ENCODE peak calls at places on chromosomes 5 and 9, in seven cellular contexts. One of them, this sample, is unnamed.
A peak's percentile ranks its signal among the peaks of the same experiment; 100 is the strongest.

GRCh38 chr5:179273074-179273435 is 72.2 kb downstream of the ADAMTS2 start:
- DNase-seq in WERI-Rb-1: no peak
- DNase-seq in colonic mucosa: no peak
- DNase-seq in HCT116: no peak
- DNase-seq in GM12865: no peak
- DNase-seq in MCF 10A: no peak
- DNase-seq in astrocyte of the spinal cord: no peak
- DNase-seq in this sample: no peak

GRCh38 chr9:20728493-20729220 is 44.6 kb downstream of the FOCAD start:
- DNase-seq in HCT116: no peak
- DNase-seq in astrocyte of the spinal cord: peak; percentile 39
- DNase-seq in colonic mucosa: peak; percentile 24
- DNase-seq in WERI-Rb-1: no peak
- DNase-seq in GM12865: no peak
- DNase-seq in MCF 10A: peak; percentile 53
- DNase-seq in this sample: no peak

GRCh38 chr5:176742246-176743105 is 67.9 kb upstream of the UNC5A start:
- DNase-seq in WERI-Rb-1: no peak
- DNase-seq in MCF 10A: no peak
- DNase-seq in astrocyte of the spinal cord: no peak
- DNase-seq in HCT116: no peak
- DNase-seq in GM12865: no peak
- DNase-seq in colonic mucosa: peak; percentile 9
- DNase-seq in this sample: no peak

GRCh38 chr9:757246-757881 is 84.1 kb upstream of the DMRT1 start:
- DNase-seq in MCF 10A: peak; percentile 74
- DNase-seq in astrocyte of the spinal cord: peak; percentile 60
- DNase-seq in WERI-Rb-1: peak; percentile 69
- DNase-seq in HCT116: peak; percentile 24
- DNase-seq in GM12865: peak; percentile 46
- DNase-seq in colonic mucosa: peak; percentile 41
- DNase-seq in this sample: no peak

GRCh38 chr5:963310-963672 is 45.3 kb upstream of the NKD2 start:
- DNase-seq in MCF 10A: no peak
- DNase-seq in GM12865: no peak
- DNase-seq in colonic mucosa: no peak
- DNase-seq in HCT116: no peak
- DNase-seq in astrocyte of the spinal cord: no peak
- DNase-seq in WERI-Rb-1: no peak
- DNase-seq in this sample: no peak

GRCh38 chr9:92619601-92620300 is 50.2 kb downstream of the IPPK start:
- DNase-seq in MCF 10A: no peak
- DNase-seq in HCT116: no peak
- DNase-seq in GM12865: no peak
- DNase-seq in astrocyte of the spinal cord: no peak
- DNase-seq in WERI-Rb-1: no peak
- DNase-seq in colonic mucosa: no peak
- DNase-seq in this sample: no peak

GRCh38 chr9:18357321-18357720 is 116.6 kb upstream of the ADAMTSL1 start:
- DNase-seq in colonic mucosa: no peak
- DNase-seq in WERI-Rb-1: no peak
- DNase-seq in astrocyte of the spinal cord: no peak
- DNase-seq in HCT116: no peak
- DNase-seq in GM12865: no peak
- DNase-seq in MCF 10A: no peak
- DNase-seq in this sample: no peak

GRCh38 chr5:125894383-125894782 is 528.8 kb upstream of the GRAMD2B start:
- DNase-seq in colonic mucosa: no peak
- DNase-seq in GM12865: peak; percentile 9
- DNase-seq in MCF 10A: peak; percentile 59
- DNase-seq in astrocyte of the spinal cord: peak; percentile 63
- DNase-seq in WERI-Rb-1: no peak
- DNase-seq in HCT116: no peak
- DNase-seq in this sample: no peak

GRCh38 chr5:127723571-127723970 is 20.4 kb downstream of the CCDC192 start:
- DNase-seq in astrocyte of the spinal cord: no peak
- DNase-seq in MCF 10A: peak; percentile 80
- DNase-seq in HCT116: no peak
- DNase-seq in colonic mucosa: no peak
- DNase-seq in WERI-Rb-1: no peak
- DNase-seq in GM12865: no peak
- DNase-seq in this sample: peak; percentile 40

GRCh38 chr5:12615141-12615820 is 711.0 kb upstream of the CTNND2 start:
- DNase-seq in GM12865: no peak
- DNase-seq in colonic mucosa: no peak
- DNase-seq in WERI-Rb-1: no peak
- DNase-seq in astrocyte of the spinal cord: peak; percentile 2
- DNase-seq in HCT116: no peak
- DNase-seq in MCF 10A: no peak
- DNase-seq in this sample: no peak

GRCh38 chr9:74373348-74373747 is 123.8 kb upstream of the RORB start:
- DNase-seq in HCT116: no peak
- DNase-seq in WERI-Rb-1: no peak
- DNase-seq in MCF 10A: no peak
- DNase-seq in GM12865: no peak
- DNase-seq in colonic mucosa: no peak
- DNase-seq in astrocyte of the spinal cord: no peak
- DNase-seq in this sample: no peak

GRCh38 chr5:159049844-159050318 is 49.8 kb downstream of the EBF1 start:
- DNase-seq in GM12865: peak; percentile 22
- DNase-seq in WERI-Rb-1: no peak
- DNase-seq in HCT116: no peak
- DNase-seq in astrocyte of the spinal cord: peak; percentile 78
- DNase-seq in MCF 10A: peak; percentile 40
- DNase-seq in colonic mucosa: no peak
- DNase-seq in this sample: no peak

GRCh38 chr9:70111042-70111602 is 67.5 kb downstream of the MAMDC2 start:
- DNase-seq in WERI-Rb-1: peak; percentile 94
- DNase-seq in astrocyte of the spinal cord: peak; percentile 83
- DNase-seq in MCF 10A: peak; percentile 79
- DNase-seq in colonic mucosa: peak; percentile 77
- DNase-seq in GM12865: peak; percentile 67
- DNase-seq in HCT116: peak; percentile 66
- DNase-seq in this sample: peak; percentile 72

GRCh38 chr5:147396070-147396469 is 113.8 kb downstream of the DPYSL3 start:
- DNase-seq in astrocyte of the spinal cord: no peak
- DNase-seq in HCT116: no peak
- DNase-seq in WERI-Rb-1: no peak
- DNase-seq in colonic mucosa: no peak
- DNase-seq in MCF 10A: no peak
- DNase-seq in GM12865: no peak
- DNase-seq in this sample: no peak

GRCh38 chr5:85484982-85485574 is 1100.4 kb upstream of the EDIL3 start:
- DNase-seq in MCF 10A: peak; percentile 2
- DNase-seq in colonic mucosa: no peak
- DNase-seq in GM12865: no peak
- DNase-seq in WERI-Rb-1: no peak
- DNase-seq in HCT116: peak; percentile 10
- DNase-seq in astrocyte of the spinal cord: peak; percentile 2
- DNase-seq in this sample: no peak

GRCh38 chr5:72558383-72558782 is 51.2 kb upstream of the ZNF366 start:
- DNase-seq in astrocyte of the spinal cord: no peak
- DNase-seq in MCF 10A: peak; percentile 39
- DNase-seq in colonic mucosa: no peak
- DNase-seq in WERI-Rb-1: peak; percentile 34
- DNase-seq in GM12865: no peak
- DNase-seq in HCT116: no peak
- DNase-seq in this sample: no peak

GRCh38 chr9:128247191-128247803 is 28.5 kb downstream of the GOLGA2 start:
- DNase-seq in colonic mucosa: no peak
- DNase-seq in HCT116: no peak
- DNase-seq in GM12865: no peak
- DNase-seq in astrocyte of the spinal cord: no peak
- DNase-seq in WERI-Rb-1: no peak
- DNase-seq in MCF 10A: no peak
- DNase-seq in this sample: no peak

DNA sequence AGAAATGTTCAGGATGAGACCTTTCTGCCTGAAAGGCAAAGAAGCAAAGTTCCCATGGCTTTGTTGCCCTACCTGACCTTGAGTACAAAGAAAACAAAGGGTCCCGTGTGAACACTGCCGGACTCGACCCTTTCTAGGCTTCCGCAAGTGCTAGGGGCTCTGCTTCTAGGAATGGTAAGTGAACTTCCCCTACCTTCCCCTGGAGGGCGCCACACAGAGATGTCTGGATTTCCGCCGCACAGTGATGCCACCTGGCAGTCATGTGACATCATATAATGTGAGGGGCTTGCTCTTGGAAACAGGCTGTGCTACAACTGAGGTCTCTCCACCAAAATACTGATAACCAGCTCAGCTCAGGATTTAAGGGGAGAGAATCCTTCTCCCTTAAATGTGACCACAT is 56.6 kb downstream of the HSD17B3 start:
- DNase-seq in MCF 10A: no peak
- DNase-seq in astrocyte of the spinal cord: no peak
- DNase-seq in GM12865: no peak
- DNase-seq in WERI-Rb-1: no peak
- DNase-seq in HCT116: no peak
- DNase-seq in colonic mucosa: no peak
- DNase-seq in this sample: no peak
- TF ChIP-seq CTCF in MCF 10A: no peak
- TF ChIP-seq CTCF in astrocyte of the spinal cord: peak; percentile 13
- TF ChIP-seq CTCF in GM12865: peak; percentile 27
- TF ChIP-seq CTCF in WERI-Rb-1: peak; percentile 32
- TF ChIP-seq CTCF in HCT116: peak; percentile 24
- TF ChIP-seq CTCF in colonic mucosa: no peak
- TF ChIP-seq CTCF in this sample: peak; percentile 2

GRCh38 chr5:123936548-123936947 is 424.6 kb downstream of the CSNK1G3 start:
- DNase-seq in colonic mucosa: no peak
- DNase-seq in HCT116: no peak
- DNase-seq in astrocyte of the spinal cord: no peak
- DNase-seq in MCF 10A: no peak
- DNase-seq in GM12865: no peak
- DNase-seq in WERI-Rb-1: no peak
- DNase-seq in this sample: no peak

GRCh38 chr5:123943136-123943535 is 431.2 kb downstream of the CSNK1G3 start:
- DNase-seq in MCF 10A: no peak
- DNase-seq in WERI-Rb-1: no peak
- DNase-seq in astrocyte of the spinal cord: no peak
- DNase-seq in HCT116: no peak
- DNase-seq in GM12865: no peak
- DNase-seq in colonic mucosa: no peak
- DNase-seq in this sample: no peak

GRCh38 chr5:123937230-123937629 is 425.3 kb downstream of the CSNK1G3 start:
- DNase-seq in MCF 10A: peak; percentile 85
- DNase-seq in HCT116: peak; percentile 72
- DNase-seq in GM12865: peak; percentile 58
- DNase-seq in astrocyte of the spinal cord: peak; percentile 49
- DNase-seq in WERI-Rb-1: peak; percentile 76
- DNase-seq in colonic mucosa: peak; percentile 33
- DNase-seq in this sample: peak; percentile 8
- TF ChIP-seq CTCF in MCF 10A: peak; percentile 86
- TF ChIP-seq CTCF in HCT116: peak; percentile 45
- TF ChIP-seq CTCF in GM12865: peak; percentile 40
- TF ChIP-seq CTCF in astrocyte of the spinal cord: peak; percentile 46
- TF ChIP-seq CTCF in WERI-Rb-1: peak; percentile 74
- TF ChIP-seq CTCF in colonic mucosa: peak; percentile 38
- TF ChIP-seq CTCF in this sample: peak; percentile 35

DNA sequence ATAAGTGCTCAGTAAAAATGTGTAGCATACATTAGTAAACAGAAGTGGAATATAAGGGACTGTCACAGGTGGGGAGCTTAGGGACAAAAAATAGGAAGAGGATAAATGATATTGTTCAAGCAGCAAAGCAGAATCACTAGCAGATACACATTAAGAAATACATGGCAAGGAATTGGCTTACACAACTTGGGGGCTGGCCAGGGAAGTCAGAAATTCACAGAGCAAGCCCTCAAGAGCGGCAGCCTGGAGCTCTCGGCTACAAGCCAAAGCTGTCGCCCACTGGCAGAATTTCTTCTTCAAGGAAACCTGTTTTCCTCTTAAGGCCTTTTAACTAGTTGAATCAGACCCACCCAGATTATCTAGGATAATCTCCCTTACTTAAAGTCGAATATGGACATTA is 73.0 kb upstream of the SMIM23 start:
- DNase-seq in HCT116: no peak
- DNase-seq in astrocyte of the spinal cord: no peak
- DNase-seq in WERI-Rb-1: no peak
- DNase-seq in colonic mucosa: no peak
- DNase-seq in GM12865: no peak
- DNase-seq in MCF 10A: no peak
- DNase-seq in this sample: no peak
- TF ChIP-seq CTCF in HCT116: no peak
- TF ChIP-seq CTCF in astrocyte of the spinal cord: no peak
- TF ChIP-seq CTCF in WERI-Rb-1: no peak
- TF ChIP-seq CTCF in colonic mucosa: no peak
- TF ChIP-seq CTCF in GM12865: no peak
- TF ChIP-seq CTCF in MCF 10A: no peak
- TF ChIP-seq CTCF in this sample: no peak

GRCh38 chr9:109652971-109653370 is 127.0 kb upstream of the PALM2AKAP2 start:
- DNase-seq in GM12865: peak; percentile 22
- DNase-seq in MCF 10A: peak; percentile 63
- DNase-seq in colonic mucosa: no peak
- DNase-seq in HCT116: no peak
- DNase-seq in WERI-Rb-1: no peak
- DNase-seq in astrocyte of the spinal cord: peak; percentile 58
- DNase-seq in this sample: no peak
- TF ChIP-seq CTCF in GM12865: peak; percentile 6
- TF ChIP-seq CTCF in MCF 10A: peak; percentile 36
- TF ChIP-seq CTCF in colonic mucosa: no peak
- TF ChIP-seq CTCF in HCT116: peak; percentile 48
- TF ChIP-seq CTCF in WERI-Rb-1: peak; percentile 6
- TF ChIP-seq CTCF in astrocyte of the spinal cord: peak; percentile 73
- TF ChIP-seq CTCF in this sample: peak; percentile 51

GRCh38 chr9:137583347-137583746 is 4.6 kb upstream of the DPH7 start:
- DNase-seq in WERI-Rb-1: no peak
- DNase-seq in HCT116: no peak
- DNase-seq in astrocyte of the spinal cord: no peak
- DNase-seq in colonic mucosa: no peak
- DNase-seq in GM12865: no peak
- DNase-seq in MCF 10A: no peak
- DNase-seq in this sample: no peak

GRCh38 chr9:137580958-137581331 is 2.2 kb upstream of the DPH7 start:
- DNase-seq in WERI-Rb-1: no peak
- DNase-seq in astrocyte of the spinal cord: no peak
- DNase-seq in HCT116: no peak
- DNase-seq in colonic mucosa: no peak
- DNase-seq in MCF 10A: no peak
- DNase-seq in GM12865: no peak
- DNase-seq in this sample: no peak

GRCh38 chr9:137581361-137582285 is 2.9 kb upstream of the DPH7 start:
- DNase-seq in colonic mucosa: no peak
- DNase-seq in HCT116: no peak
- DNase-seq in astrocyte of the spinal cord: no peak
- DNase-seq in MCF 10A: no peak
- DNase-seq in GM12865: no peak
- DNase-seq in WERI-Rb-1: no peak
- DNase-seq in this sample: no peak

GRCh38 chr9:137583957-137584356 is 5.2 kb upstream of the DPH7 start:
- DNase-seq in colonic mucosa: no peak
- DNase-seq in GM12865: no peak
- DNase-seq in WERI-Rb-1: no peak
- DNase-seq in HCT116: no peak
- DNase-seq in MCF 10A: no peak
- DNase-seq in astrocyte of the spinal cord: no peak
- DNase-seq in this sample: no peak

GRCh38 chr9:137582286-137582860 is 3.6 kb upstream of the DPH7 start:
- DNase-seq in MCF 10A: no peak
- DNase-seq in WERI-Rb-1: peak; percentile 54
- DNase-seq in colonic mucosa: no peak
- DNase-seq in GM12865: no peak
- DNase-seq in astrocyte of the spinal cord: no peak
- DNase-seq in HCT116: no peak
- DNase-seq in this sample: no peak
- TF ChIP-seq CTCF in MCF 10A: peak; percentile 21
- TF ChIP-seq CTCF in WERI-Rb-1: peak; percentile 52
- TF ChIP-seq CTCF in colonic mucosa: no peak
- TF ChIP-seq CTCF in GM12865: peak; percentile 4
- TF ChIP-seq CTCF in astrocyte of the spinal cord: peak; percentile 16
- TF ChIP-seq CTCF in HCT116: peak; percentile 55
- TF ChIP-seq CTCF in this sample: peak; percentile 30

GRCh38 chr5:43017438-43017820 is 22.7 kb downstream of the ANXA2R start:
- DNase-seq in astrocyte of the spinal cord: no peak
- DNase-seq in MCF 10A: no peak
- DNase-seq in HCT116: no peak
- DNase-seq in colonic mucosa: peak; percentile 43
- DNase-seq in WERI-Rb-1: no peak
- DNase-seq in GM12865: peak; percentile 46
- DNase-seq in this sample: no peak
- TF ChIP-seq CTCF in astrocyte of the spinal cord: no peak
- TF ChIP-seq CTCF in MCF 10A: no peak
- TF ChIP-seq CTCF in HCT116: no peak
- TF ChIP-seq CTCF in colonic mucosa: no peak
- TF ChIP-seq CTCF in WERI-Rb-1: no peak
- TF ChIP-seq CTCF in GM12865: no peak
- TF ChIP-seq CTCF in this sample: no peak

This sample was measured in LNCaP clone FGC.